ENCODE peak calls at places on chromosomes 6 and 20, in four cellular contexts. A is tibial nerve; E is CD8-positive, alpha-beta memory T cell; X is HCT116. Z is an unnamed sample.

GRCh38 chr20:17223553-17223952 is 3.3 kb upstream of the PCSK2 start:
- DNase-seq in A (no peak), E (no peak), X (no peak), Z (no peak)

GRCh38 chr6:130132286-130132701 is 90.5 kb downstream of the SAMD3 start:
- DNase-seq in E (peak; percentile 82), X (no peak), A (no peak), Z (no peak)

GRCh38 chr6:12265795-12266194 is 24.4 kb upstream of the EDN1 start:
- DNase-seq in X (no peak), E (no peak), A (no peak), Z (no peak)

GRCh38 chr6:158926429-158926828 is 73.6 kb downstream of the RSPH3 start:
- DNase-seq in A (no peak), X (no peak), E (no peak), Z (no peak)

GRCh38 chr6:113871975-113872374 is 14.8 kb downstream of the MARCKS start:
- DNase-seq in X (no peak), E (no peak), A (no peak), Z (no peak)

GRCh38 chr20:16904751-16905150 is 156.6 kb downstream of the OTOR start:
- DNase-seq in E (no peak), A (no peak), X (no peak), Z (no peak)

GRCh38 chr20:63553933-63554290 is at the start of gene FNDC11:
- DNase-seq in E (no peak), A (no peak), X (no peak), Z (no peak)

GRCh38 chr20:36344517-36345132 is 38.5 kb downstream of the DLGAP4 start:
- DNase-seq in A (peak; percentile 21), X (peak; percentile 13), E (no peak), Z (peak; percentile 60)

GRCh38 chr20:19304886-19305415 is 92.5 kb downstream of the SLC24A3 start:
- DNase-seq in X (no peak), E (no peak), A (no peak), Z (no peak)

GRCh38 chr20:40633123-40633850 is 55.7 kb downstream of the MAFB start:
- DNase-seq in E (no peak), X (no peak), A (no peak), Z (no peak)

GRCh38 chr20:49216991-49217578 is 2.1 kb upstream of the DDX27 start:
- DNase-seq in E (peak; percentile 83), X (peak; percentile 89), A (peak; percentile 100), Z (peak; percentile 95)

GRCh38 chr6:162973141-162973872 is 245.5 kb downstream of the PACRG start:
- DNase-seq in E (no peak), A (no peak), X (no peak), Z (no peak)

GRCh38 chr6:22929228-22929627 is 359.9 kb downstream of the HDGFL1 start:
- DNase-seq in A (no peak), E (no peak), X (no peak), Z (no peak)

GRCh38 chr6:33599413-33599911 is 19.4 kb upstream of the BAK1 start:
- DNase-seq in E (no peak), A (no peak), X (no peak), Z (no peak)

GRCh38 chr6:4582506-4582905 is 193.7 kb upstream of the CDYL start:
- DNase-seq in X (no peak), A (no peak), E (no peak), Z (no peak)

GRCh38 chr20:43751167-43752050 is 24.6 kb upstream of the GTSF1L start:
- DNase-seq in E (no peak), A (no peak), X (no peak), Z (no peak)

GRCh38 chr6:23412770-23413169 is 713.2 kb upstream of the NRSN1 start:
- DNase-seq in A (no peak), X (no peak), E (no peak), Z (no peak)

GRCh38 chr6:99603421-99604160 is 3.0 kb upstream of the PRDM13 start:
- DNase-seq in X (no peak), E (no peak), A (no peak), Z (no peak)

GRCh38 chr20:18750735-18751134 is 62.8 kb upstream of the SCP2D1 start:
- DNase-seq in E (no peak), A (no peak), X (no peak), Z (no peak)

GRCh38 chr6:21634582-21634981 is 41.0 kb downstream of the SOX4 start:
- DNase-seq in X (no peak), A (no peak), E (no peak), Z (no peak)

GRCh38 chr20:15836634-15837033 is 736.6 kb downstream of the KIF16B start:
- DNase-seq in X (no peak), E (no peak), A (no peak), Z (no peak)

GRCh38 chr20:16701296-16701695 is 28.5 kb upstream of the SNRPB2 start:
- DNase-seq in A (no peak), X (peak; percentile 2), E (peak; percentile 13), Z (peak; percentile 11)

GRCh38 chr20:50628326-50628725 is 63.0 kb downstream of the RIPOR3 start:
- DNase-seq in E (no peak), X (no peak), A (no peak), Z (no peak)

GRCh38 chr20:45111799-45112471 is 3.0 kb downstream of the WFDC5 start:
- DNase-seq in X (no peak), A (no peak), E (no peak), Z (no peak)

GRCh38 chr6:8530775-8531435 is 95.6 kb upstream of the SLC35B3 start:
- DNase-seq in E (no peak), X (no peak), A (no peak), Z (no peak)

GRCh38 chr6:35486005-35486925 is 10.6 kb downstream of the TEAD3 start:
- DNase-seq in A (no peak), E (no peak), X (no peak), Z (no peak)

GRCh38 chr6:25085761-25086160 is 150.0 kb upstream of the RIPOR2 start:
- DNase-seq in X (no peak), A (no peak), E (peak; percentile 10), Z (no peak)

GRCh38 chr6:100763617-100764016 is 117.5 kb downstream of the ASCC3 start:
- DNase-seq in X (no peak), E (no peak), A (no peak), Z (no peak)

GRCh38 chr6:155253337-155253736 is 10.5 kb upstream of the CLDN20 start:
- DNase-seq in X (no peak), E (no peak), A (no peak), Z (peak; percentile 37)

GRCh38 chr6:144955853-144956252 is 670.7 kb downstream of the UTRN start:
- DNase-seq in A (no peak), X (no peak), E (no peak), Z (no peak)

GRCh38 chr20:51586005-51586440 is 43.5 kb upstream of the NFATC2 start:
- DNase-seq in X (peak; percentile 63), E (no peak), A (no peak), Z (no peak)

GRCh38 chr6:29354980-29355379 is 13.7 kb downstream of the OR5V1 start:
- DNase-seq in X (no peak), E (no peak), A (no peak), Z (no peak)

GRCh38 chr6:106746660-106747059 is 117.3 kb downstream of the QRSL1 start:
- DNase-seq in A (no peak), X (no peak), E (no peak), Z (no peak)

GRCh38 chr6:53309059-53309896 is 39.5 kb downstream of the ELOVL5 start:
- DNase-seq in X (no peak), E (no peak), A (no peak), Z (no peak)

GRCh38 chr6:137570307-137570832 is 76.2 kb upstream of the OLIG3 start:
- DNase-seq in E (no peak), X (no peak), A (no peak), Z (no peak)

GRCh38 chr6:97866616-97867015 is 583.6 kb upstream of the MMS22L start:
- DNase-seq in E (no peak), X (no peak), A (no peak), Z (no peak)
- H3K36me3 ChIP-seq in E (no peaks in the 10 kb centered on the region), X (no peaks in the 10 kb centered on the region), A (no peaks in the 10 kb centered on the region), Z (no peaks in the 10 kb centered on the region)

DNA sequence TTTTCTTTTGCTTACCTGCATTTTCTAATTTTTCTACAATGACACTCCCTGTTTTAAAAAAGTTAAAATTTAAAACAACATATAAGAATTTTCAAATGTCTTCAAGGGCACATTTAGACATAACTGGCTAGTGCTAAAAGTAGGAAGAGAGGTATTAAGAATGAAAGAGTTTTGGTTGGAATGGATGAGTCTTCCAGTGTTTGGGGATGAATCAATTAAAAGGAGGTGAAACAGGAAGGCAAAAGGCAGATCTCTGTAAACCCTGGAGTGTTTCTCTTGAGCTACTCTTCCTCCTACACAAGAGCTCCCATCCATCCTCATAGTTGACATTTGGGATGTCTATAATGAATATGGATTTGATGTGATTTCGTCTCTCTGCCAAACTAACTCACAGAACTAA is 238.5 kb upstream of the SUPT3H start:
- DNase-seq in X (no peak), E (no peak), A (no peak), Z (no peak)
- H3K9me3 ChIP-seq in X (no peaks in the 10 kb centered on the region), E (no peaks in the 10 kb centered on the region), A (no peaks in the 10 kb centered on the region), Z (no peaks in the 10 kb centered on the region)

DNA sequence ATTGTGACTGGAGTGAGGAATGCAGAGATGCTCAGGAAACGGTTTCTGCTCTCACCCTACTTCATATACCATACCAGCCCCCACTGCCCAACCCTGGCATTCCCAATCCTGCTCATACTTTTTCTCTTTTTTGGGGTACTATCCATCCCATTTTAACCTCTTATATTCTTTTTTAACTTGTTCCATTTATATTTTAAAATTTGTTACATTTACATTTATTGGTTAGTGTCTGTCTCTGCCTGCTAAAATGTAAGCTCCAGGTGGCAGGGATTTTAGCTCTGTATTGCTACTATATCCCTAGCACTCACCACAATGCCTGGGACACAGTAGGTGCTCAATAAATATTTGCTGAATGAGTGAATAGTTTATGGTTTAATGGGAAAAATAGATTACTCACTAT is 8.1 kb downstream of the FERMT1 start:
- DNase-seq in E (no peak), A (no peak), X (no peak), Z (no peak)
- H3K36me3 ChIP-seq in E (no peaks in the 10 kb centered on the region), A (no peaks in the 10 kb centered on the region), X (peaks cover 40% of the 10 kb centered on the region), Z (peaks cover 12% of the 10 kb centered on the region)

GRCh38 chr6:164078551-164079274 is 664.2 kb downstream of the QKI start:
- DNase-seq in A (no peak), E (no peak), X (no peak), Z (no peak)

GRCh38 chr6:164085086-164085485 is 670.6 kb downstream of the QKI start:
- DNase-seq in A (no peak), X (no peak), E (no peak), Z (no peak)

GRCh38 chr6:164079275-164079600 is 664.7 kb downstream of the QKI start:
- DNase-seq in E (no peak), X (no peak), A (no peak), Z (no peak)
- H3K9me3 ChIP-seq in E (no peaks in the 10 kb centered on the region), X (peaks cover 2% of the 10 kb centered on the region), A (no peaks in the 10 kb centered on the region), Z (no peaks in the 10 kb centered on the region)

GRCh38 chr6:32442977-32443552 is 3.4 kb downstream of the HLA-DRA start:
- DNase-seq in X (no peak), E (no peak), A (no peak), Z (no peak)
- H3K36me3 ChIP-seq in X (no peaks in the 10 kb centered on the region), E (no peaks in the 10 kb centered on the region), A (no peaks in the 10 kb centered on the region), Z (no peaks in the 10 kb centered on the region)

DNA sequence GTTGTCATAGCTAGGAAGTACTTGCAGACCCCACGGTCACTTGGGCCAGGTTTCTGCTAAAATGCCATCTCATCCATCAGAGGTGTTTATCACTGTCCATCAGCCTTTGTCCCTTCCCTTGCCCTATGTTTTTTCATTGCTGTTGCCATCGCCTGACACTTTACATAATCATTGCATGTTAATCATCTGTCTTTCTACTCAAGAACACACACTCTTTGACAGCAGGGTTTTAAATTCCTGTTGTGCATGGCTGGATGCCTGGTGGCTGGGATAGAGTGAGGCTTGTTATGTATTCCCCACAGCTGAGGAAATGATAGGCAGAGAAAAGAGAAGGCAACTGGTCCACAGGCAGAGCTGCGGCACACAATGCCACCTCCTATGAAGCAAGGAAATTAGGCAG is 11.7 kb upstream of the C6orf118 start:
- DNase-seq in E (no peak), A (no peak), X (no peak), Z (no peak)
- H3K9me3 ChIP-seq in E (no peaks in the 10 kb centered on the region), A (no peaks in the 10 kb centered on the region), X (peaks cover 8% of the 10 kb centered on the region), Z (no peaks in the 10 kb centered on the region)

GRCh38 chr20:32312718-32313424 is 35.4 kb downstream of the KIF3B start:
- DNase-seq in X (no peak), A (no peak), E (no peak), Z (no peak)
- H3K36me3 ChIP-seq in X (peaks cover 6% of the 10 kb centered on the region), A (peaks cover 19% of the 10 kb centered on the region), E (peaks cover 36% of the 10 kb centered on the region), Z (no peaks in the 10 kb centered on the region)